ENCODE peak calls at places on chromosomes 16 and 17, in seven cellular contexts. A is colonic mucosa, J is breast epithelium, Y is activated B cell treated with CpG ODN at 0.5 μM for 24 hours, K is uterus, T is HFF-Myc, X is AG04449. U is an unnamed sample.

GRCh38 chr17:4881761-4882555 is 17.4 kb upstream of the C17orf107 start:
- DNase-seq in J (peak), K (no peak), X (no peak), A (peak), T (no peak), Y (peak), U (peak)

GRCh38 chr16:54934536-54935410 is 4.1 kb downstream of the IRX5 start:
- DNase-seq in A (no peak), X (no peak), T (no peak), Y (no peak), K (no peak), J (peak), U (peak)

GRCh38 chr17:7176870-7177209 is 2.3 kb downstream of the ASGR1 start:
- DNase-seq in A (no peak), X (no peak), T (no peak), Y (no peak), J (no peak), K (no peak), U (peak)

GRCh38 chr17:75691371-75692290 is 24.5 kb downstream of the SAP30BP start:
- DNase-seq in T (no peak), J (peak), A (no peak), X (no peak), Y (no peak), K (no peak), U (no peak)

GRCh38 chr17:6279659-6280058 is 155.3 kb downstream of the AIPL1 start:
- DNase-seq in J (no peak), Y (no peak), X (no peak), A (peak), K (no peak), T (no peak), U (peak)

GRCh38 chr16:88385112-88385594 is 2.4 kb downstream of the ZNF469 start:
- DNase-seq in Y (no peak), X (no peak), A (no peak), K (no peak), T (no peak), J (no peak), U (no peak)

GRCh38 chr16:18834873-18835272 is 33.5 kb upstream of the ARL6IP1 start:
- DNase-seq in K (no peak), A (no peak), Y (no peak), J (no peak), X (no peak), T (no peak), U (no peak)

GRCh38 chr16:70253291-70254094 is 1.8 kb upstream of the EXOSC6 start:
- DNase-seq in A (peak), J (no peak), X (no peak), Y (no peak), T (peak), K (no peak), U (peak)

GRCh38 chr17:12301551-12301950 is 280.9 kb downstream of the MAP2K4 start:
- DNase-seq in A (no peak), X (no peak), Y (no peak), T (no peak), J (no peak), K (no peak), U (no peak)

GRCh38 chr17:11240041-11240801 is 792 bp upstream of the SHISA6 start:
- DNase-seq in X (no peak), A (peak), K (no peak), T (no peak), J (no peak), Y (no peak), U (peak)

GRCh38 chr17:19000531-19001011 is 4.0 kb downstream of the FAM83G start:
- DNase-seq in J (no peak), A (no peak), X (no peak), K (no peak), Y (no peak), T (no peak), U (no peak)

GRCh38 chr17:36901506-36901905 is 35.8 kb upstream of the LHX1 start:
- DNase-seq in T (no peak), Y (no peak), X (no peak), J (no peak), K (no peak), A (no peak), U (no peak)

GRCh38 chr17:80106176-80106575 is 4.8 kb downstream of the GAA start:
- DNase-seq in T (no peak), J (no peak), Y (no peak), K (no peak), X (no peak), A (no peak), U (no peak)

GRCh38 chr17:73827627-73828241 is 183.5 kb upstream of the SDK2 start:
- DNase-seq in K (no peak), X (no peak), J (no peak), T (no peak), Y (no peak), A (peak), U (no peak)

GRCh38 chr17:80361495-80362220 is 53.3 kb upstream of the ENDOV start:
- DNase-seq in Y (no peak), K (no peak), T (no peak), A (no peak), X (no peak), J (no peak), U (peak)

GRCh38 chr17:7330099-7331015 is 1.2 kb upstream of the NEURL4 start:
- DNase-seq in X (no peak), Y (peak), K (peak), T (no peak), A (peak), J (peak), U (peak)

GRCh38 chr16:71762186-71762585 is 37.7 kb upstream of the PHLPP2 start:
- DNase-seq in K (no peak), A (no peak), J (no peak), T (peak), X (peak), Y (no peak), U (no peak)

GRCh38 chr16:84953051-84953746 is 58.1 kb downstream of the ZDHHC7 start:
- DNase-seq in K (no peak), T (no peak), Y (no peak), J (no peak), X (no peak), A (no peak), U (no peak)

GRCh38 chr16:88703486-88704309 is 2.5 kb downstream of the RNF166 start:
- DNase-seq in K (no peak), X (no peak), A (no peak), T (no peak), Y (no peak), J (peak), U (no peak)

GRCh38 chr16:31107465-31107867 is 720 bp upstream of the BCKDK start:
- DNase-seq in T (no peak), Y (no peak), X (no peak), J (no peak), A (no peak), K (no peak), U (no peak)

GRCh38 chr16:25151996-25152395 is 40.5 kb downstream of the LCMT1 start:
- DNase-seq in X (no peak), Y (no peak), K (no peak), J (no peak), T (no peak), A (no peak), U (no peak)

GRCh38 chr17:80220709-80221215 is 535 bp downstream of the SLC26A11 start:
- DNase-seq in K (peak), Y (no peak), J (no peak), T (no peak), A (peak), X (no peak), U (peak)

GRCh38 chr16:10939649-10940206 is 2.5 kb downstream of the DEXI start:
- DNase-seq in X (no peak), Y (no peak), K (no peak), J (no peak), T (no peak), A (no peak), U (no peak)

GRCh38 chr17:61863801-61864126 is 436 bp upstream of the BRIP1 start:
- DNase-seq in T (no peak), J (no peak), Y (no peak), X (peak), A (no peak), K (no peak), U (no peak)

GRCh38 chr17:35972945-35973332 is 8.4 kb downstream of the CCL16 start:
- DNase-seq in J (no peak), K (no peak), A (no peak), Y (no peak), X (no peak), T (no peak), U (no peak)

GRCh38 chr16:1458977-1459341 is 14.6 kb upstream of the CCDC154 start:
- DNase-seq in T (no peak), X (no peak), Y (peak), A (no peak), K (no peak), J (no peak), U (no peak)

GRCh38 chr17:28071891-28072606 is 29.6 kb downstream of the NLK start:
- DNase-seq in Y (no peak), A (no peak), X (no peak), T (no peak), K (no peak), J (no peak), U (no peak)

GRCh38 chr17:35438433-35438832 is 6.1 kb upstream of the SLFN12 start:
- DNase-seq in A (no peak), K (no peak), J (no peak), X (no peak), Y (no peak), T (no peak), U (no peak)

GRCh38 chr16:88806491-88807111 is 3.0 kb downstream of the CDT1 start:
- DNase-seq in K (no peak), J (no peak), A (no peak), X (no peak), T (no peak), Y (no peak), U (no peak)

GRCh38 chr16:13913374-13914292 is 6.3 kb upstream of the ERCC4 start:
- DNase-seq in Y (no peak), K (no peak), A (no peak), X (no peak), J (no peak), T (no peak), U (no peak)

GRCh38 chr17:69654981-69655581 is 240.6 kb downstream of the MAP2K6 start:
- DNase-seq in X (peak), A (no peak), Y (no peak), T (peak), K (no peak), J (no peak), U (no peak)

DNA sequence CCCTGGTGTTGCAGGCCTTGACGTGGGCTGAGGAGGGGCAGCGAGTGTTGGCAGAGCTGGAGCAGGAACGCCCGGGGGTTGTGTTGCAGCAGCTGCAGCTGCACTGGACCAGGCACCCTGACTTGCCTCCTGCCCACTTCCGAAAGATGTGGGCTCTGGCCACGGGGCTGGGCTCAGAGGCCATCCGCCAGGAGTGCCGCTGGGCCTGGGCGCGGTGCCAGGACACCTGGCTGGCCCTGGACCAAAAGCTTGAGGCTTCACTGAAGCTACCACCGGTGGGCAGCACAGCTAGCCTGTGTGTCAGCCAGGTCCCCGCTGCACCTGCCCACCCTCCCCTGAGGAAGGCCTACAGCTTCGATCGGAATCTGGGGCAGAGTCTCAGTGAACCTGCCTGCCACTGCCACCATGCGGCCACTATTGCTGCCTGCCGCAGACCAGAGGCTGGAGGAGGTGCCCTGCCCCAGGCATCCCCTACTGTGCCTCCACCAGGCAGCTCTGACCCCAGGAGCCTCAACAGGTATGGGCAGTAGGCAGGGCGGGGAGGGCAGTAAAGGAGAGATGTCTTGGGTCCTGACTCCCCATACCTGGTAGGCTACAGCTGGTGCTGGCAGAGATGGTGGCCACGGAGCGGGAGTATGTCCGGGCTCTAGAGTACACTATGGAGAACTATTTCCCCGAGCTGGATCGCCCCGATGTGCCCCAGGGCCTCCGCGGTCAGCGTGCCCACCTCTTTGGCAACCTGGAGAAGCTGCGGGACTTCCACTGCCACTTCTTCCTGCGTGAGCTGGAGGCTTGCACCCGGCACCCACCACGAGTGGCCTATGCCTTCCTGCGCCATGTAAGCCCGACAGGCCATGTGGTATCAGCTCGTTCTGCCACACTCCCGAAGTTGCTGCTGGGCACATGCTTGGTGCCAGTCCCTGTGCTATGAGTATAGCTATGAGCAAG is 5.6 kb downstream of the PLEKHG4 start:
- DNase-seq in Y (no peak), A (peak), X (no peak), T (no peak), K (no peak), J (no peak), U (peak)
- TF ChIP-seq CTCF in Y (no peak), A (peak), X (peak), T (peak), K (no peak), J (peak), U (peak)

GRCh38 chr16:59192551-59193199 is 458.6 kb upstream of the GOT2 start:
- DNase-seq in J (no peak), T (no peak), X (no peak), Y (no peak), A (peak), K (no peak), U (peak)
- TF ChIP-seq CTCF in J (no peak), T (peak), X (peak), Y (no peak), A (no peak), K (no peak), U (peak)

GRCh38 chr17:72604518-72604917 is 483.7 kb downstream of the SOX9 start:
- DNase-seq in Y (no peak), J (no peak), A (no peak), T (no peak), X (no peak), K (no peak), U (no peak)

GRCh38 chr17:72600934-72601333 is 480.1 kb downstream of the SOX9 start:
- DNase-seq in X (peak), T (no peak), K (no peak), A (no peak), J (no peak), Y (no peak), U (no peak)

GRCh38 chr17:72605543-72605942 is 484.7 kb downstream of the SOX9 start:
- DNase-seq in K (no peak), X (no peak), Y (no peak), T (no peak), J (no peak), A (no peak), U (no peak)

GRCh38 chr17:72603346-72604242 is 482.8 kb downstream of the SOX9 start:
- DNase-seq in X (peak), Y (no peak), J (no peak), K (no peak), T (no peak), A (no peak), U (no peak)

DNA sequence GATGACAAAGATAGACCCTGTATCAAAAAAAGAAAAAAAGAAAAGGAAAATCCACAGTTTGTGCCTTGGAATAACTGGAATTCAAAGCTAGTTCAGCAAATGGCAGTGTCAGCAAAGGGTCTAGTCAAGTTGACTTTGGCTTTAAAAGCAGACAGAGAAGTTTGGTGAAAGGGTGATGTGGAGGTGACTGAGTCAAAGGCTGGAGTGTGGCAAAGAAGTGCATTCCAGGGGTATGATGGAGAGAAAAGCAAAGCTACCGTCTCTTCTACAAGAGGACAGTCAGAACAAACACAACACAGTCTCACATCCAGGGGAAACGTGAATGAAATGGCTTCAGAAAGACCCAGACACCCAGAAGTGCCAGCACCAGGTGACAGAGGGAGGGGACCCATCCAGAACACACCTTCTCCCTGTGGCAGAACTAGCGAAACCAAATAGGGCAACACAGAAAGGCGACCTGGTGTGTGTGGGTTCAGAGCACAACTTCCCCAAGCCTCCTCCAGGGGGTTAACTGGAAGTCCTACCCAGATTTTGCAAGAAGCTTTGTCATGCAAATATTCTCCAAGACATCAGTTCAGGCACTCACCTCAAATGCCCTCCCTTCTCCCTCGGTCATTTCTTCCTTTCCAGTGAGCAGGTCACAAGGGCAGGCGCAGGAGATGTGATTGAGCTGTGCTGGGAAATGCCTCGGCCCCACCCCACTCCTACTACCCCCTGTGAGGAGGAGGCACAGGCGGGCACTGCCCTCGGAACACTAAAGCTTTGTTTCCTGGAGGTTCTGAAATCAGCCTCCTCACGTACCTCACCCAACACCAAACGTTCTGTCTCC is 481.9 kb downstream of the SOX9 start:
- DNase-seq in T (no peak), K (no peak), J (no peak), X (peak), A (peak), Y (no peak), U (no peak)
- TF ChIP-seq CTCF in T (peak), K (no peak), J (no peak), X (peak), A (no peak), Y (no peak), U (no peak)

GRCh38 chr16:81583893-81584705 is 139.5 kb downstream of the CMIP start:
- DNase-seq in X (no peak), J (no peak), A (peak), Y (no peak), T (peak), K (no peak), U (no peak)

GRCh38 chr16:81586421-81586820 is 141.8 kb downstream of the CMIP start:
- DNase-seq in Y (no peak), T (no peak), K (no peak), A (no peak), J (no peak), X (no peak), U (no peak)

GRCh38 chr16:81586976-81587625 is 142.5 kb downstream of the CMIP start:
- DNase-seq in X (no peak), A (no peak), T (no peak), K (no peak), Y (no peak), J (no peak), U (no peak)

GRCh38 chr16:81587626-81588160 is 143.1 kb downstream of the CMIP start:
- DNase-seq in Y (no peak), K (no peak), J (no peak), X (no peak), T (no peak), A (no peak), U (no peak)

DNA sequence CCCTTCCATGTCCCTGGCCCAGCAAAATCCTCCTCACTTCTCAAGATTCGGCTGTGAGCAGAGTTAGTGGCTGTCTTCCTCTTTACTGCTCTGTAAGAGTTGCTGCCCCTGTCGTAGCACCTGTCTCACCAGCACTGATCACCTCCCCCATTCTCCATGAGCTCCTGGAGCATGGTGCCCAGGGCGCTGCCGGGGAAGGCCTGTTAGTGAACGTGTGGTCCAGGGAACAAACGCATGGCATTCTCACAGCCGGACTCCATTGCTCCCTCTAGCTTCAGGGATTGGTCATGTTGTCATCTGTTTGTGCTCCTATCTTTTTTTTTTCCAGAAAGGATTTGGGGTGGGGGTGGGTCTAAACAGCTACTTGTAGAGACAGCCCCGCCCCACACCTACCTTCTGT is 141.2 kb downstream of the CMIP start:
- DNase-seq in K (no peak), T (no peak), Y (no peak), X (no peak), J (no peak), A (no peak), U (no peak)
- TF ChIP-seq CTCF in K (no peak), T (peak), Y (no peak), X (peak), J (no peak), A (no peak), U (no peak)